ENCODE peak calls at places on chromosomes 1 and 21, in seven cellular contexts. P, I, Q, V, H, C and Y are unnamed samples.

GRCh38 chr1:208007319-208007937 is 96.5 kb upstream of the CD34 start:
- DNase-seq in V (no peak), C (no peak), Q (no peak), P (peak; percentile 54), I (no peak), H (no peak), Y (no peak)

GRCh38 chr1:201769966-201770365 is 59.0 kb upstream of the IPO9 start:
- DNase-seq in P (no peak), Q (no peak), C (peak; percentile 81), V (no peak), I (peak; percentile 55), H (no peak), Y (no peak)

GRCh38 chr21:29287383-29287782 is 11.3 kb upstream of the BACH1 start:
- DNase-seq in V (no peak), I (no peak), C (peak; percentile 31), P (no peak), Q (no peak), H (no peak), Y (no peak)

GRCh38 chr1:53740621-53741105 is 1.7 kb upstream of the GLIS1 start:
- DNase-seq in Q (no peak), I (no peak), P (no peak), V (no peak), H (no peak), C (peak; percentile 77), Y (no peak)

GRCh38 chr1:11157867-11158266 is 31.3 kb upstream of the ANGPTL7 start:
- DNase-seq in P (peak; percentile 73), C (no peak), H (no peak), Q (no peak), V (no peak), I (peak; percentile 84), Y (no peak)

GRCh38 chr1:207619833-207620572 is 24.9 kb upstream of the CR1L start:
- DNase-seq in H (peak; percentile 10), I (no peak), Q (no peak), P (no peak), V (peak; percentile 67), C (peak; percentile 43), Y (no peak)

GRCh38 chr1:66273674-66274073 is 260.3 kb upstream of the SGIP1 start:
- DNase-seq in C (no peak), V (no peak), Q (no peak), H (no peak), P (no peak), I (no peak), Y (no peak)

GRCh38 chr1:225944951-225945350 is 3.9 kb upstream of the LEFTY2 start:
- DNase-seq in I (no peak), H (no peak), V (peak; percentile 85), P (no peak), Q (peak; percentile 70), C (no peak), Y (no peak)

GRCh38 chr1:26145041-26145959 is 13.6 kb upstream of the FAM110D start:
- DNase-seq in C (peak; percentile 68), I (peak; percentile 77), P (peak; percentile 84), V (peak; percentile 83), Q (peak; percentile 88), H (peak; percentile 61), Y (no peak)

GRCh38 chr1:101198842-101199636 is 37.8 kb upstream of the S1PR1 start:
- DNase-seq in I (no peak), C (no peak), Q (no peak), H (no peak), P (no peak), V (no peak), Y (no peak)

GRCh38 chr21:15414057-15414456 is 315.7 kb upstream of the USP25 start:
- DNase-seq in V (no peak), H (no peak), I (no peak), C (no peak), Q (no peak), P (no peak), Y (no peak)

GRCh38 chr1:147389532-147390184 is 147.2 kb downstream of the CHD1L start:
- DNase-seq in H (peak; percentile 27), V (peak; percentile 57), Q (no peak), I (no peak), P (peak; percentile 51), C (peak; percentile 36), Y (no peak)

GRCh38 chr1:33047839-33048305 is 11.2 kb upstream of the AK2 start:
- DNase-seq in H (no peak), P (no peak), C (no peak), I (no peak), V (no peak), Q (no peak), Y (no peak)
- H3K27ac ChIP-seq in H (no peak overlapping the region), P (no peak overlapping the region), C (peak overlapping the region; percentile 5), I (no peak overlapping the region), V (no peak overlapping the region), Q (no peak overlapping the region), Y (no peak overlapping the region)

GRCh38 chr1:67793562-67793961 is 39.7 kb downstream of the GNG12 start:
- DNase-seq in C (peak; percentile 51), I (no peak), V (no peak), P (no peak), Q (no peak), H (no peak), Y (no peak)

GRCh38 chr1:67792756-67793475 is 40.4 kb downstream of the GNG12 start:
- DNase-seq in I (no peak), Q (no peak), H (no peak), V (no peak), P (no peak), C (no peak), Y (no peak)

GRCh38 chr1:67789551-67789950 is 43.7 kb downstream of the GNG12 start:
- DNase-seq in C (no peak), I (no peak), V (no peak), P (no peak), H (no peak), Q (peak; percentile 78), Y (no peak)

GRCh38 chr1:67791686-67792475 is 41.4 kb downstream of the GNG12 start:
- DNase-seq in P (no peak), V (no peak), C (peak; percentile 88), H (peak; percentile 78), I (peak; percentile 58), Q (no peak), Y (no peak)

GRCh38 chr1:67791261-67791660 is 42.0 kb downstream of the GNG12 start:
- DNase-seq in C (peak; percentile 34), V (no peak), H (no peak), Q (no peak), P (no peak), I (no peak), Y (no peak)
- H3K4me3 ChIP-seq in C (no peak overlapping the region), V (no peak overlapping the region), H (peak overlapping the region; percentile 22), Q (no peak overlapping the region), P (no peak overlapping the region), I (no peak overlapping the region), Y (no peak overlapping the region)

GRCh38 chr1:167105841-167106461 is 12.1 kb downstream of the STYXL2 start:
- DNase-seq in Q (no peak), V (no peak), C (no peak), I (no peak), P (no peak), H (no peak), Y (no peak)
- TF ChIP-seq CTCF in Q (no peak), V (no peak), C (no peak), I (no peak), P (no peak), H (no peak), Y (no peak)

GRCh38 chr1:173395762-173396161 is 81.4 kb upstream of the PRDX6 start:
- DNase-seq in V (no peak), H (no peak), Q (no peak), C (no peak), I (no peak), P (no peak), Y (no peak)

GRCh38 chr1:173392895-173393654 is 84.1 kb upstream of the PRDX6 start:
- DNase-seq in C (peak; percentile 98), H (peak; percentile 39), I (no peak), Q (no peak), P (no peak), V (no peak), Y (no peak)

GRCh38 chr1:173388352-173388751 is 88.8 kb upstream of the PRDX6 start:
- DNase-seq in H (no peak), I (no peak), P (no peak), V (no peak), Q (no peak), C (no peak), Y (no peak)

GRCh38 chr1:173393655-173393993 is 83.5 kb upstream of the PRDX6 start:
- DNase-seq in I (no peak), V (no peak), Q (no peak), C (peak; percentile 80), P (no peak), H (peak; percentile 37), Y (no peak)
- H3K27ac ChIP-seq in I (no peak overlapping the region), V (no peak overlapping the region), Q (no peak overlapping the region), C (peak overlapping the region; percentile 99), P (no peak overlapping the region), H (no peak overlapping the region), Y (no peak overlapping the region)

GRCh38 chr1:108211014-108211413 is 10.9 kb upstream of the SLC25A24 start:
- DNase-seq in I (no peak), C (no peak), H (no peak), Q (no peak), V (no peak), P (no peak), Y (no peak)

GRCh38 chr1:108209456-108210108 is 9.4 kb upstream of the SLC25A24 start:
- DNase-seq in Q (no peak), C (no peak), I (no peak), V (no peak), H (no peak), P (no peak), Y (no peak)

GRCh38 chr1:108208724-108209404 is 8.7 kb upstream of the SLC25A24 start:
- DNase-seq in C (no peak), I (no peak), H (no peak), P (no peak), Q (no peak), V (no peak), Y (peak; percentile 59)
- H3K4me3 ChIP-seq in C (no peak overlapping the region), I (no peak overlapping the region), H (no peak overlapping the region), P (no peak overlapping the region), Q (no peak overlapping the region), V (no peak overlapping the region), Y (no peak overlapping the region)

GRCh38 chr1:212284744-212285684 is at the start of gene PPP2R5A:
- DNase-seq in Q (peak; percentile 100), H (peak; percentile 99), V (peak; percentile 99), C (peak; percentile 99), P (peak; percentile 100), I (peak; percentile 99), Y (peak; percentile 100)
- TF ChIP-seq CTCF in Q (no peak), H (peak; percentile 23), V (peak; percentile 73), C (peak; percentile 11), P (peak; percentile 58), I (no peak), Y (no peak)